ENCODE peak calls at places on chromosome 17, in seven cellular contexts. W is H1, I is IMR-90, Q is mesendoderm, Y is neuronal stem cell, D is mesenchymal stem cell, A is trophoblast cell. E is an unnamed sample.

GRCh38 chr17:17024778-17025300 is 17.4 kb upstream of the MPRIP start:
- DNase-seq in D (no peak), Y (no peak), Q (no peak), A (no peak), W (no peak), I (no peak), E (no peak)

GRCh38 chr17:16486373-16487250 is 5.4 kb downstream of the LRRC75A start:
- DNase-seq in W (no peak), Q (peak), D (peak), Y (no peak), A (no peak), I (peak), E (peak)

GRCh38 chr17:59377410-59377809 is 46.0 kb downstream of the YPEL2 start:
- DNase-seq in Q (no peak), Y (no peak), D (no peak), W (no peak), A (no peak), I (peak), E (no peak)

GRCh38 chr17:76388966-76389888 is 4.8 kb downstream of the SPHK1 start:
- DNase-seq in Q (no peak), Y (no peak), I (no peak), W (no peak), D (no peak), A (peak), E (peak)

GRCh38 chr17:77287432-77288068 is 146.8 kb downstream of the SEC14L1 start:
- DNase-seq in D (peak), I (peak), W (no peak), Q (peak), A (peak), Y (no peak), E (peak)

GRCh38 chr17:45906237-45906636 is 11.9 kb downstream of the MAPT start:
- DNase-seq in Q (no peak), I (no peak), W (no peak), A (no peak), Y (no peak), D (no peak), E (no peak)

GRCh38 chr17:80187090-80187489 is 17.3 kb downstream of the CARD14 start:
- DNase-seq in A (peak), Y (no peak), W (no peak), Q (no peak), D (peak), I (peak), E (no peak)

GRCh38 chr17:18877104-18877503 is 19.2 kb downstream of the PRPSAP2 start:
- DNase-seq in Q (no peak), A (no peak), W (no peak), D (no peak), I (peak), Y (no peak), E (no peak)

GRCh38 chr17:35350493-35350892 is 22.9 kb downstream of the SLFN11 start:
- DNase-seq in W (no peak), A (no peak), Q (no peak), D (no peak), Y (no peak), I (no peak), E (no peak)

GRCh38 chr17:27540300-27541105 is 84.3 kb downstream of the KSR1 start:
- DNase-seq in Y (no peak), I (peak), Q (no peak), A (peak), W (no peak), D (peak), E (no peak)

GRCh38 chr17:62797959-62798358 is 10.2 kb downstream of the MARCHF10 start:
- DNase-seq in Y (no peak), I (peak), D (peak), Q (no peak), A (no peak), W (no peak), E (no peak)

GRCh38 chr17:78672880-78673371 is 95.7 kb upstream of the DNAH17 start:
- DNase-seq in W (no peak), A (peak), I (no peak), Q (no peak), Y (no peak), D (peak), E (no peak)
- H2BK5ac ChIP-seq in W (no peak), A (no peak), I (no peak), Q (no peak), Y (no peak), D (no peak), E (no peak)

GRCh38 chr17:57486416-57486815 is 230.1 kb downstream of the MSI2 start:
- DNase-seq in Y (no peak), I (no peak), Q (no peak), W (no peak), D (no peak), A (no peak), E (no peak)
- H3K27ac ChIP-seq in Y (peak), I (no peak), Q (no peak), W (no peak), D (no peak), A (no peak), E (no peak)

GRCh38 chr17:36931697-36932382 is 5.4 kb upstream of the LHX1 start:
- DNase-seq in A (no peak), Y (no peak), W (no peak), Q (no peak), I (no peak), D (no peak), E (peak)

GRCh38 chr17:36931096-36931696 is 6.1 kb upstream of the LHX1 start:
- DNase-seq in A (no peak), I (no peak), Y (no peak), W (no peak), Q (no peak), D (no peak), E (no peak)

GRCh38 chr17:36932383-36933173 is 4.7 kb upstream of the LHX1 start:
- DNase-seq in A (no peak), W (no peak), I (no peak), Q (no peak), Y (no peak), D (no peak), E (peak)

GRCh38 chr17:36928450-36929125 is 8.7 kb upstream of the LHX1 start:
- DNase-seq in A (no peak), D (no peak), W (no peak), Q (no peak), I (no peak), Y (no peak), E (peak)

GRCh38 chr17:36930501-36930900 is 6.8 kb upstream of the LHX1 start:
- DNase-seq in W (no peak), I (no peak), A (no peak), Q (no peak), Y (no peak), D (no peak), E (no peak)
- H2BK5ac ChIP-seq in W (no peak), I (no peak), A (no peak), Q (no peak), Y (no peak), D (no peak), E (no peak)

DNA sequence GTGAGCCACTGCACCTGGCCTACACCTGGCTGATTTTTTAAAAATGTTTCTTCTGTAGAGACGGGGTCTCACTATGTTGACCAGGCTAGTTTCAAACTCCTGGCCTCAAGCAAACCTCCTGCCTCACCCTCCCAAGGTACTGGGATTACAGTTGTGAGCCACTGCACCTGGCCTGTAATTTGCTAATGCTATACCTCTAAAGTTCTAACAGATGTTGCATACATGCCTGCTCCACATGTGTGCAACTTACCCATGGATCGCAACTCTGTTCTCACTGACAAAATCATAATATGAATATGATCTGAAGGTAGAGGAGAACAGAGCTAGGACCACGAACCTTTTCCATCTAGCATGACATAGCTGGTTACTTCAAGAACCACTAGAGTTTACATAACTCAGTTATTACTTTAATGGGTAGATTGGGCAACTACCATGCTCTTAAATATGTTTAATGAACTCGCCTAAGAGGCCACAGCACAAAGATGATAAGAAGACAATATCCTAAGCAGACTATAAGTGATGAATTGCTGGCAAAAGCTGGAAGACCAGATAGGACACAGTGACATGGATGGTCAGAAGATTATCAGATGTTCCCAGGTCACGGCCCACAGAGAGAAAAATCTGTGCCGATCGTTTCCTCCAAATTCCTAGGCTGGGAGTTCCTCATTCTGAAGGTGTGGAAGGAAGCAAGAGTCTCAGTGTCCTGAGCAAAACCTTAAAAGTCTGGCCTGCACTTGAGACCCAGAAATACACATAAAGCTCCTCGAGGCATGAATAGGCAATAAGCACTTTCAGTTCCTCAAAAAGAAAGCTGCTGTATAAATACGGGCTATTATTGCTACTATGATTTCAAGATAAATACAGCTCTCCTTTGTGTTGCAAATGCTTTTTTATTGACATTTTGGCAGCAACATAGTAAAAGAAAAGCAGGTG is 53.6 kb upstream of the ICAM2 start:
- DNase-seq in W (no peak), D (no peak), Q (no peak), I (no peak), Y (no peak), A (no peak), E (no peak)
- H3K27ac ChIP-seq in W (no peak), D (peak), Q (no peak), I (no peak), Y (no peak), A (no peak), E (no peak)

GRCh38 chr17:82957961-82958491 is 118.2 kb upstream of the ZNF750 start:
- DNase-seq in Q (no peak), A (no peak), W (no peak), Y (no peak), I (no peak), D (no peak), E (peak)
- H2BK5ac ChIP-seq in Q (no peak), A (no peak), W (no peak), Y (peak), I (no peak), D (no peak), E (no peak)

GRCh38 chr17:48067245-48067644 is 19.1 kb downstream of the NFE2L1 start:
- DNase-seq in Y (no peak), Q (no peak), A (no peak), D (no peak), W (no peak), I (no peak), E (no peak)
- H3K27ac ChIP-seq in Y (no peak), Q (no peak), A (no peak), D (no peak), W (no peak), I (no peak), E (no peak)

DNA sequence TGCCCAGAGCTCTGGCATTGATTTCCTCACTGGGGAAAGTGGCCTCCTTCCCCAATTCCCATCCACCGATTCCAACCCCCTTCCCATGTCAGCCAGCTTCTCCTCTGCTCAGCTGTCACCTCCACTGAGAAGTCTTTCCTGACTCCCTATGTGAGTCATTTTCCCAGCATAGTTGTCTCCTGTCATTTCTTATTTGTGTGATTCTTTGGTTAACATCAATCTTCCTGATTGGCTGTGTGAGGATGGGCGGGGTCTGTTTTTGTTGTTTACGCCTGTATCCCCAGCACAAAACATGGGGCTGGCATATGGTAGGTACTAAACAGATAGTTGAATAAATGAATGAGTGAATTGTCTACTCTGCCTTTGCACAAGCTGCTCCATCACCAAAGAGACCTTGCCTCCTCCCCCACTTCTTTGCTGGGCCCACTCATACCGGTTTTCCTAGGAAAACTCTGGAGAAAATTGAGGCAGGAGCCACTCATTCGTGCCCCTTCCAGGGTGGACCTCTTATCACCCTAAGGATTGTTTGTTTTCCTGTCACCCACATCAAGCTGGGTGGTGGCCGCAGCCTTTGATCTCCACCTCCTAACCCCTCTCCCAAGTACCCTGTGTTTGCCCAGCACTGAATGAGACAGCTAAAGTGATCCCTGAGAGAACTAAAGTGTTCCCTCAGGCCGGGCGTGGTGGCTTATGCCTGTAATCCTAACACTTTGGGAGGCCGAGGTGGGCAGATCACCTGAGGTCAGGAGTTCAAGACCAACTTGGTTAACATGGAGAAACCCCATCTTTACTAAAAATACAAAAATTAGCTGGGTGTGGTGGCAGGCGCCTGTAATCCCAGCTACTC is 1.2 kb upstream of the GRB7 start:
- DNase-seq in I (no peak), W (no peak), Q (peak), D (no peak), A (peak), Y (no peak), E (no peak)
- H2BK5ac ChIP-seq in I (no peak), W (no peak), Q (no peak), D (no peak), A (no peak), Y (no peak), E (no peak)

GRCh38 chr17:42629420-42630009 is 20.0 kb downstream of the TUBG1 start:
- DNase-seq in I (no peak), Q (no peak), W (no peak), A (peak), Y (no peak), D (no peak), E (no peak)

DNA sequence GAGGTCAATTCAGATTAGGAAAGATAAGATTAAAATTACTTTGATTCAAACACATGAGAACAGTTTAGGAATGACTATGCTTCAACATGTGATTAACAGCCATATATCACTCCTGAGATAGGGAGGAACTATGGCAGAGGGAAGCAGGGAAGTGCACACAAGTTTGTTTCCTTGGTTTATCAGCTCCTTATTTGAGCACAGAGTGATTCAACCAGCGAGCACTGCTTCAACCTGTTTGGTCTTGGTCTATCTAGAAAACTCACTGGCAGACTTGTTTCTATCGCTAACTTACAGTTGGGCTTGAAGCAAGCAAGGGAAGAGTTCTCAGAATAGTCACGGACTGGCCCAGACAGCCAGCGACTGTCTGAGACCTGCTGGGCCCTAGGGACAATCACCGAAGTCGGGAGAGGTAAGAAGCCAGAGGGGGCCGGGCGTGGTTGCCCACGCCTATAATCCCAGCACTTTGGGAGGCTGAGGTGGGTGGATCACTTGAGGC is 23.5 kb downstream of the TUBG1 start:
- DNase-seq in Q (no peak), Y (no peak), W (no peak), A (no peak), D (no peak), I (no peak), E (no peak)
- H3K27ac ChIP-seq in Q (no peak), Y (no peak), W (no peak), A (no peak), D (no peak), I (no peak), E (no peak)